ENCODE peak calls at places on chromosomes 4 and X, in six cellular contexts. V, M, W, P, F and X are unnamed samples.

GRCh38 chrX:118975831-118976598 is 1.6 kb downstream of the LONRF3 start:
- DNase-seq in V (no peak), M (peak), W (no peak), P (peak), F (peak), X (peak)

GRCh38 chr4:25797136-25797535 is 65.7 kb downstream of the SEL1L3 start:
- DNase-seq in V (no peak), M (no peak), W (no peak), P (no peak), F (no peak), X (peak)

GRCh38 chr4:108311313-108311712 is 142.6 kb upstream of the LEF1 start:
- DNase-seq in V (no peak), M (no peak), W (no peak), P (no peak), F (no peak), X (no peak)

GRCh38 chr4:168587326-168588125 is 90.7 kb downstream of the PALLD start:
- DNase-seq in V (no peak), M (no peak), W (no peak), P (no peak), F (peak), X (no peak)

GRCh38 chr4:110589297-110589696 is 33.6 kb downstream of the PITX2 start:
- DNase-seq in V (no peak), M (no peak), W (no peak), P (no peak), F (peak), X (no peak)

GRCh38 chr4:121256346-121256745 is 92.2 kb upstream of the TNIP3 start:
- DNase-seq in V (peak), M (no peak), W (no peak), P (peak), F (peak), X (no peak)

GRCh38 chrX:17736478-17736855 is 826 bp upstream of the SCML1 start:
- DNase-seq in V (no peak), M (no peak), W (no peak), P (no peak), F (peak), X (no peak)

GRCh38 chrX:120419465-120419864 is 49.6 kb downstream of the LAMP2 start:
- DNase-seq in V (no peak), M (no peak), W (no peak), P (no peak), F (no peak), X (no peak)

GRCh38 chrX:38358274-38358673 is 5.9 kb downstream of the OTC start:
- DNase-seq in V (no peak), M (no peak), W (no peak), P (no peak), F (no peak), X (no peak)

GRCh38 chr4:30722916-30723270 is 2.7 kb downstream of the PCDH7 start:
- DNase-seq in V (no peak), M (no peak), W (no peak), P (no peak), F (no peak), X (no peak)

GRCh38 chrX:39866229-39866628 is 231.5 kb downstream of the BCOR start:
- DNase-seq in V (no peak), M (no peak), W (no peak), P (no peak), F (no peak), X (no peak)

GRCh38 chr4:48403358-48403757 is 62.0 kb downstream of the SLAIN2 start:
- DNase-seq in V (no peak), M (no peak), W (no peak), P (no peak), F (no peak), X (no peak)

GRCh38 chrX:14027031-14027430 is 2.7 kb downstream of the GEMIN8 start:
- DNase-seq in V (no peak), M (no peak), W (no peak), P (no peak), F (peak), X (peak)

GRCh38 chr4:183905081-183905592 is at the start of gene STOX2:
- DNase-seq in V (no peak), M (peak), W (no peak), P (peak), F (peak), X (peak)

GRCh38 chrX:105150036-105150435 is 70.5 kb downstream of the TEX13A start:
- DNase-seq in V (no peak), M (no peak), W (no peak), P (no peak), F (no peak), X (no peak)

GRCh38 chr4:9832640-9833039 is 51.2 kb downstream of the DRD5 start:
- DNase-seq in V (no peak), M (no peak), W (no peak), P (no peak), F (no peak), X (peak)

GRCh38 chrX:44244008-44244407 is 99.5 kb downstream of the EFHC2 start:
- DNase-seq in V (no peak), M (no peak), W (peak), P (no peak), F (peak), X (no peak)

GRCh38 chr4:10655968-10656367 is 28.6 kb downstream of the CLNK start:
- DNase-seq in V (peak), M (no peak), W (no peak), P (no peak), F (peak), X (no peak)

GRCh38 chrX:136063340-136064079 is 78.3 kb downstream of the SLC9A6 start:
- DNase-seq in V (no peak), M (no peak), W (peak), P (no peak), F (peak), X (no peak)

GRCh38 chrX:130834149-130834548 is 68.9 kb downstream of the ENOX2 start:
- DNase-seq in V (no peak), M (no peak), W (no peak), P (no peak), F (no peak), X (no peak)

GRCh38 chr4:53128959-53129358 is 236.9 kb downstream of the SCFD2 start:
- DNase-seq in V (no peak), M (no peak), W (no peak), P (no peak), F (no peak), X (peak)

GRCh38 chr4:52982246-52982950 is 120.3 kb downstream of the RASL11B start:
- DNase-seq in V (peak), M (no peak), W (peak), P (no peak), F (peak), X (no peak)

GRCh38 chr4:121455285-121455684 is 74.5 kb upstream of the QRFPR start:
- DNase-seq in V (no peak), M (no peak), W (no peak), P (no peak), F (no peak), X (no peak)

GRCh38 chr4:155007660-155008176 is 200.7 kb upstream of the NPY2R start:
- DNase-seq in V (no peak), M (no peak), W (no peak), P (no peak), F (peak), X (no peak)

GRCh38 chrX:40439625-40440532 is 140.9 kb upstream of the ATP6AP2 start:
- DNase-seq in V (no peak), M (no peak), W (no peak), P (no peak), F (no peak), X (no peak)

GRCh38 chr4:67869580-67870190 is 14.1 kb downstream of the TMPRSS11D start:
- DNase-seq in V (no peak), M (no peak), W (no peak), P (no peak), F (peak), X (no peak)

GRCh38 chr4:16391196-16391595 is 164.9 kb upstream of the TAPT1 start:
- DNase-seq in V (no peak), M (no peak), W (no peak), P (no peak), F (no peak), X (no peak)